ENCODE peak calls at places on chromosomes 16 and 17, in five cellular contexts. X is body of pancreas, N is K562, S is thyroid gland, F is transverse colon. W is an unnamed sample. For H3K36me3 and H3K9me3, the result is how much of the 10 kb centered on the place peaks cover.

GRCh38 chr17:47281246-47281645 is 27.6 kb downstream of the ITGB3 start:
- DNase-seq in N (no peak), X (no peak), F (no peak), S (peak), W (no peak)

GRCh38 chr17:42817866-42818265 is 6.2 kb downstream of the BECN1 start:
- DNase-seq in F (no peak), S (no peak), N (no peak), X (no peak), W (no peak)

GRCh38 chr17:28357901-28358197 is 522 bp upstream of the POLDIP2 start:
- DNase-seq in F (no peak), N (no peak), S (no peak), X (no peak), W (no peak)

GRCh38 chr16:19765860-19766553 is 47.9 kb downstream of the IQCK start:
- DNase-seq in X (no peak), N (no peak), S (peak), F (peak), W (peak)

GRCh38 chr16:30430428-30430970 is 669 bp upstream of the DCTPP1 start:
- DNase-seq in F (no peak), N (no peak), X (no peak), S (no peak), W (no peak)

GRCh38 chr17:12282056-12282455 is 261.4 kb downstream of the MAP2K4 start:
- DNase-seq in F (no peak), N (no peak), X (no peak), S (no peak), W (no peak)

GRCh38 chr16:13919330-13919682 is 648 bp upstream of the ERCC4 start:
- DNase-seq in F (no peak), S (peak), X (no peak), N (peak), W (no peak)

GRCh38 chr16:62870554-62870953 is 834.3 kb upstream of the CDH8 start:
- DNase-seq in F (no peak), S (no peak), N (no peak), X (no peak), W (no peak)

GRCh38 chr16:67264277-67264676 is 15.1 kb upstream of the PLEKHG4 start:
- DNase-seq in S (no peak), N (peak), F (no peak), X (no peak), W (no peak)

GRCh38 chr17:76562734-76563148 is 22.9 kb downstream of the PRCD start:
- DNase-seq in F (no peak), S (no peak), N (peak), X (no peak), W (peak)

GRCh38 chr16:13150181-13150885 is 248.9 kb downstream of the SHISA9 start:
- DNase-seq in N (no peak), S (no peak), X (no peak), F (no peak), W (no peak)

GRCh38 chr16:76676356-76676755 is 399.2 kb downstream of the CNTNAP4 start:
- DNase-seq in S (no peak), X (no peak), N (no peak), F (no peak), W (no peak)

GRCh38 chr16:69049146-69049545 is 56.3 kb upstream of the HAS3 start:
- DNase-seq in F (no peak), N (no peak), S (no peak), X (no peak), W (no peak)

GRCh38 chr17:79812969-79813825 is 16.3 kb upstream of the CBX8 start:
- DNase-seq in N (peak), S (no peak), X (no peak), F (peak), W (no peak)

GRCh38 chr17:16282522-16282921 is 65.5 kb downstream of the PIGL start:
- DNase-seq in F (no peak), S (no peak), X (no peak), N (no peak), W (no peak)

GRCh38 chr16:89449726-89450335 is 40.5 kb downstream of the ANKRD11 start:
- DNase-seq in N (no peak), S (peak), X (no peak), F (no peak), W (no peak)

GRCh38 chr17:36089888-36090836 is at the start of gene CCL3:
- DNase-seq in N (no peak), X (no peak), S (no peak), F (peak), W (no peak)

GRCh38 chr16:57969451-57970123 is 1.3 kb downstream of the CNGB1 start:
- DNase-seq in F (no peak), X (no peak), N (no peak), S (no peak), W (no peak)

GRCh38 chr16:71746442-71747046 is 22.0 kb upstream of the PHLPP2 start:
- DNase-seq in S (no peak), N (peak), F (no peak), X (no peak), W (no peak)

GRCh38 chr17:62690168-62690897 is 62.9 kb downstream of the MRC2 start:
- DNase-seq in N (no peak), S (no peak), X (no peak), F (no peak), W (no peak)

GRCh38 chr17:42422958-42423712 is at the start of gene CAVIN1:
- DNase-seq in X (peak), S (peak), N (peak), F (peak), W (peak)

GRCh38 chr16:20867585-20867984 is 32.6 kb downstream of the DCUN1D3 start:
- DNase-seq in N (no peak), S (no peak), F (no peak), X (no peak), W (no peak)

GRCh38 chr17:33124871-33125551 is 133.4 kb downstream of the SPACA3 start:
- DNase-seq in N (no peak), X (no peak), S (no peak), F (no peak), W (no peak)

GRCh38 chr16:79632289-79632688 is 31.8 kb upstream of the MAF start:
- DNase-seq in X (no peak), S (no peak), N (no peak), F (no peak), W (no peak)

GRCh38 chr17:6632530-6632929 is 8.0 kb downstream of the KIAA0753 start:
- DNase-seq in N (no peak), S (no peak), F (no peak), X (no peak), W (no peak)

GRCh38 chr16:69190598-69190997 is 3.6 kb downstream of the SNTB2 start:
- DNase-seq in F (no peak), X (no peak), N (no peak), S (no peak), W (no peak)

GRCh38 chr16:50381679-50382440 is 13.1 kb upstream of the BRD7 start:
- DNase-seq in S (no peak), X (no peak), F (no peak), N (peak), W (no peak)

GRCh38 chr17:74335529-74336062 is 9.6 kb downstream of the KIF19 start:
- DNase-seq in X (no peak), F (no peak), S (no peak), N (no peak), W (no peak)

GRCh38 chr17:7839199-7839889 is 5.3 kb downstream of the KDM6B start:
- DNase-seq in F (peak), X (no peak), S (no peak), N (peak), W (peak)

GRCh38 chr17:45998987-45999899 is at the start of gene STH:
- DNase-seq in X (no peak), N (no peak), S (no peak), F (no peak), W (no peak)

GRCh38 chr17:2693561-2694380 is 17.8 kb downstream of the CLUH start:
- DNase-seq in F (peak), S (no peak), N (no peak), X (peak), W (no peak)

GRCh38 chr17:2691069-2691871 is 20.3 kb downstream of the CLUH start:
- DNase-seq in S (no peak), X (peak), N (no peak), F (no peak), W (peak)

GRCh38 chr17:2694381-2695242 is 17.0 kb downstream of the CLUH start:
- DNase-seq in F (peak), S (no peak), X (peak), N (no peak), W (no peak)

GRCh38 chr17:2691965-2692780 is 19.4 kb downstream of the CLUH start:
- DNase-seq in S (no peak), X (peak), F (no peak), N (no peak), W (peak)

GRCh38 chr17:2692781-2693135 is 18.8 kb downstream of the CLUH start:
- DNase-seq in N (no peak), S (no peak), F (no peak), X (no peak), W (no peak)
- H3K36me3 ChIP-seq in N (half or more), S (half or more), F (half or more), X (under half), W (under half)

GRCh38 chr16:4608704-4608980 is 6.0 kb downstream of the UBALD1 start:
- DNase-seq in N (no peak), F (no peak), S (no peak), X (no peak), W (no peak)

GRCh38 chr16:4607841-4608703 is 6.6 kb downstream of the UBALD1 start:
- DNase-seq in X (no peak), S (peak), F (no peak), N (no peak), W (no peak)

GRCh38 chr16:4611337-4612023 is 3.2 kb downstream of the UBALD1 start:
- DNase-seq in X (no peak), S (no peak), N (no peak), F (peak), W (no peak)

GRCh38 chr16:4610011-4611005 is 4.4 kb downstream of the UBALD1 start:
- DNase-seq in X (no peak), F (no peak), S (no peak), N (no peak), W (no peak)

DNA sequence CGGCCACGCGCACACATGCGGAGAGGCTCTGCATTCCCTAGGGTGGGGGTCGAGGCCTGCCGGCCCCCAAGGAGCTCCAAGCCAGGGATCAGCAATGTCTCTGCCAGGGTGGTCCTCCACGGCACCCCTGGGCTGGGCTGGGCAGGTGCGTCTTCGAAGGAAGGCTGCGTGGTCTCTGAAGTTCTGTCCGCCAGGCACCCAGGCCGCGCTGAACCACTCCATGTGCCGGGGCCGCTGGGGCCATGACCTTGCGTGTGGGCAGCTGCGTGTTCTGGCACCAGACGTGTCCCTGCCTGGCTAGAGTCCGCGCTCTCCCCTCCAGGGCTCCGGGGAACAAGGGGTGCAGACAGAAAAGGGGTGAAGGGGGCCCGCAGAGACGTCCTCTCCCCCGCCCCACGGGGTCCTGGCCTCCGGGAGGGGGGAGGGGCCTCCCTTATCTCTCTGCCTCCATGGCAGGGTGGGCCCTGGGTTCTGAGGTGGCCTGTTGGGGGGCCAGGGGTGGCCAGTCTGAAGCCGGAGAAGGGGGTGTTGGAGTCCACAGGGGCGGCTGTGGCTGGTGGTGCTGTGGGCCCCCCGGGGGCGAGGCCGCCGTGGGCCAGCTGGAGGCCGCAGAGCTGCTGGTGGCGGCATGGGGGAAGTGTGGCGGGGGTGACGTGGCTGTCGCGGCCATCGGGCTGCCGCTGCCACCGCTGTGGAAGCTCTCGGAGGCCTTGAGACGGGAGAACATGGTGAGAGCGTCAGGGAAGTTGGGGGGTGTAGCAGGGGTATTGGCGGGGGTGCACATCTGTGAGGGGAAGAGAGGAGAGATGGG is 5.3 kb downstream of the UBALD1 start:
- DNase-seq in X (no peak), F (no peak), S (no peak), N (no peak), W (no peak)
- TF ChIP-seq POLR2A in X (no peak), F (no peak), S (no peak), N (no peak), W (no peak)

DNA sequence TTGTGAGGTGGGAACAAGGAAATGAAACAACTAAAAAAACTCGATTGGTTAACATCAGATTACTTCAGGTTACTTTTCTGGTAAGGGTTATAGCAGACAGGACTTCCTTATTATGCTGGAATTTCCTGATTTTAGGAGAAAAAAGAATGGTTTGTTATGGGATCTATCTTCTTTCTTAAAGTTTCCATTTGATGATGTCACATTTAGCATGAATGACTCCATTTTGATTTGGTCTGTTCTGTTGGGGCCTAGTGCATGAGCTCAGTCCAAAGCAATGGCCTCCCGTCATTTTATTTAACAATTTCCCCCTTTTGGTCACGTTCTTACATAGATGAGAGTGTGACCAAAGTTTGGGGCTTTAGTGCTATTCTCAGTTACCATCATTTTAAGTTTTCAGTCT is 210.7 kb downstream of the KCNJ2 start:
- DNase-seq in F (no peak), S (no peak), X (no peak), N (no peak), W (no peak)
- H3K9me3 ChIP-seq in F (under half), S (under half), X (under half), N (under half), W (under half)

DNA sequence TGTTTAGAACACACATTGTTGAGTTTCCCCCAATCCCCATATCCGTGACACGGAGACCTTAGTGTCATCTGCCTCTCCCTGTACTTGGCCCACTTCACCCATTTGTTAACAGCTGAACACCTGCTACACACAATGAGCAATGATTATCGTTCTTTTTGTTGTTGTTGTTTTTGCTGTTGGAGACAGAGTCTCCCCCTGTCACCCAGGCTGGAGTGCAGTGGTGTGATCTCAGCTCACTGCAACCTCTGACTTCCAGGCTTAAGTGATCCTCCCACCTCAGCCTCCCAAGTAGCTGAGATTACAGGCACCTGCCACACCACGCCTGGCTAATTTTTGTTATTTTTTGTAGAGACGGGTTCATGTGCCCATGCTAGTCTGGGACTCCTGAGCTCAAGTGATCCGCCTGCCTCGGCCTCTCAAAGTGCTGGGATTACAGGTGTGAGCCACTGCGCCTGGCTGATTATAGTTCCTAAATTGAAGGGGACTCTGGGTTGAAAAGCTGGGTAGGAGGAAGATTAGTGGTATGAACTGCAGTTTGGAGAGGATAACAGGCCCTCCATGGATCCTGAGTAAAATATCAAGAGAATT is 21.6 kb downstream of the NDE1 start:
- DNase-seq in X (no peak), F (no peak), S (no peak), N (no peak), W (no peak)
- H3K36me3 ChIP-seq in X (under half), F (under half), S (under half), N (half or more), W (under half)

GRCh38 chr17:30969989-30970680 is 704 bp upstream of the RNF135 start:
- DNase-seq in X (peak), N (no peak), S (peak), F (peak), W (no peak)
- TF ChIP-seq POLR2A in X (no peak), N (no peak), S (no peak), F (no peak), W (no peak)